ENCODE peak calls at places on chromosomes 5 and 9, in four cellular contexts. G, Z, U and H are unnamed samples.

GRCh38 chr9:32486839-32487562 is 39.0 kb downstream of the RIGI start:
- DNase-seq in G (no peak), U (peak), Z (no peak), H (no peak)

GRCh38 chr5:100694100-100694499 is 158.9 kb downstream of the FAM174A start:
- DNase-seq in G (no peak), U (no peak), Z (no peak), H (no peak)

GRCh38 chr9:106639873-106640568 is 222.9 kb upstream of the ZNF462 start:
- DNase-seq in Z (no peak), U (no peak), G (no peak), H (no peak)

GRCh38 chr9:8867148-8867547 is 1067.6 kb upstream of the DMAC1 start:
- DNase-seq in Z (no peak), U (no peak), G (no peak), H (no peak)

GRCh38 chr9:129626944-129627297 is 958 bp downstream of the NTMT1 start:
- DNase-seq in Z (no peak), G (no peak), U (peak), H (no peak)

GRCh38 chr5:131515348-131515747 is 119.7 kb downstream of the RAPGEF6 start:
- DNase-seq in G (no peak), Z (no peak), U (no peak), H (no peak)

GRCh38 chr9:37675661-37676060 is 24.9 kb downstream of the FRMPD1 start:
- DNase-seq in G (no peak), U (no peak), Z (no peak), H (no peak)

GRCh38 chr5:128155793-128156192 is 72.2 kb downstream of the SLC12A2 start:
- DNase-seq in U (peak), Z (no peak), G (no peak), H (no peak)

GRCh38 chr5:102975457-102976182 is 144.3 kb downstream of the GIN1 start:
- DNase-seq in Z (no peak), U (peak), G (no peak), H (no peak)

GRCh38 chr5:122845253-122846050 is at the start of gene SNX24:
- DNase-seq in Z (peak), U (peak), G (peak), H (peak)

GRCh38 chr9:34163439-34163838 is 15.4 kb upstream of the UBAP1 start:
- DNase-seq in G (no peak), Z (no peak), U (peak), H (no peak)

GRCh38 chr5:74686962-74687751 is 2.1 kb downstream of the HEXB start:
- DNase-seq in U (peak), Z (no peak), G (no peak), H (no peak)

GRCh38 chr5:120631611-120632010 is 167.5 kb downstream of the PRR16 start:
- DNase-seq in U (no peak), Z (no peak), G (peak), H (no peak)

GRCh38 chr5:61802456-61802855 is 470.4 kb downstream of the ZSWIM6 start:
- DNase-seq in G (no peak), Z (no peak), U (no peak), H (peak)

GRCh38 chr5:109191153-109191558 is 218.6 kb downstream of the PJA2 start:
- DNase-seq in U (peak), G (no peak), Z (no peak), H (no peak)

GRCh38 chr5:54289769-54290168 is 20.6 kb downstream of the ARL15 start:
- DNase-seq in G (no peak), U (no peak), Z (no peak), H (no peak)

GRCh38 chr9:34272146-34272545 is 56.9 kb downstream of the KIF24 start:
- DNase-seq in Z (no peak), U (no peak), G (no peak), H (no peak)

GRCh38 chr9:135095470-135096407 is 8.3 kb downstream of the OLFM1 start:
- DNase-seq in G (no peak), U (no peak), Z (no peak), H (no peak)
- H3K27ac ChIP-seq in G (no peak), U (no peak), Z (no peak), H (no peak)

GRCh38 chr5:150121448-150122157 is 34.0 kb downstream of the PDGFRB start:
- DNase-seq in Z (no peak), G (peak), U (no peak), H (no peak)

GRCh38 chr5:150124111-150124557 is 31.5 kb downstream of the PDGFRB start:
- DNase-seq in Z (no peak), U (no peak), G (no peak), H (no peak)

GRCh38 chr5:150122158-150122510 is 33.5 kb downstream of the PDGFRB start:
- DNase-seq in Z (no peak), G (peak), U (peak), H (no peak)

GRCh38 chr5:150124596-150124995 is 31.0 kb downstream of the PDGFRB start:
- DNase-seq in U (no peak), G (no peak), Z (no peak), H (no peak)

DNA sequence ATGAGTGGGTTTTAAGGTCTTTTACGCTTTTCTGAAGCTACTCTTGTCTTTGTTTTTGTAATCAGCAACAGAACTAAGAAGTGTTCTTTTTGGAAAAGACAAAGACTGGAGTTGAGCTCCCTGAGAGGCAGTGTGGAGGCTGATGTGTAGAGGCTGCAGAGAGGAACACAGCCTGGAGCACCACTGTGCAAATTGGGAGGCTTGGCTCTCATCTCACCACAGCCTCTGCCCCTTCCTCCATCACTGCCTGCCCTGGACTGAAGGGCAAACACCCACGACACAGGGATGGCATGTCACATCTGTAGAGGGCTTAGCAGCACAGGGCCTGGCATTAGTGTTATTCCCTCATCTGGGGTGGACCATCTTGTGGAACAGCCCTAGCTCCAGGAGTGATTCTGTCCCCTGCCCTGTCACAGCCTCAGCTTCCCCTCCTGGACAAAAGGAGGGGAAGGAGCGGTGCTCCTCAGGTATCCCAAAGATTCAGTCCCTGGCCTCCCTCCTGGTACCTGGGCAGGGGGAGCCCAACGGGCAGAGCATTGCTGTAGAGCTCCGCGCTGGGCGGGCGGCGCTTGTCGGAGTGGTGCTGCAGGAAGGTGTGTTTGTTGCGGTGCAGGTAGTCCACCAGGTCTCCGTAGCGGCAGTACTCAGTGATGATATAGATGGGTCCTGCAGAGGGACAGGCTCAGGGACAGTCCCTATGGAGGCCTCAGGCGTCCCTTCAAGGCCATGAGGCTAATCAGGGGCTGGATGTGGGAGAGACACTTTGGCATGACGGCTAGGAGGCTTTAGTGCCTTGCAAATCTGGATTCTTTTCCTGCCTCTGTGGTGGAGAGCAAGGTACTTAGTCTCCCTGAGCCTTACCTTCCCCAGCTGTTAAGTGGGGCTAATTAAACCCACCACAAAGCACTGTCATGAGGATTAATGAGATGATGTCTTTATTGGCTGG is 32.8 kb downstream of the PDGFRB start:
- DNase-seq in U (no peak), G (no peak), Z (no peak), H (no peak)
- H3K27ac ChIP-seq in U (no peak), G (no peak), Z (no peak), H (no peak)

DNA sequence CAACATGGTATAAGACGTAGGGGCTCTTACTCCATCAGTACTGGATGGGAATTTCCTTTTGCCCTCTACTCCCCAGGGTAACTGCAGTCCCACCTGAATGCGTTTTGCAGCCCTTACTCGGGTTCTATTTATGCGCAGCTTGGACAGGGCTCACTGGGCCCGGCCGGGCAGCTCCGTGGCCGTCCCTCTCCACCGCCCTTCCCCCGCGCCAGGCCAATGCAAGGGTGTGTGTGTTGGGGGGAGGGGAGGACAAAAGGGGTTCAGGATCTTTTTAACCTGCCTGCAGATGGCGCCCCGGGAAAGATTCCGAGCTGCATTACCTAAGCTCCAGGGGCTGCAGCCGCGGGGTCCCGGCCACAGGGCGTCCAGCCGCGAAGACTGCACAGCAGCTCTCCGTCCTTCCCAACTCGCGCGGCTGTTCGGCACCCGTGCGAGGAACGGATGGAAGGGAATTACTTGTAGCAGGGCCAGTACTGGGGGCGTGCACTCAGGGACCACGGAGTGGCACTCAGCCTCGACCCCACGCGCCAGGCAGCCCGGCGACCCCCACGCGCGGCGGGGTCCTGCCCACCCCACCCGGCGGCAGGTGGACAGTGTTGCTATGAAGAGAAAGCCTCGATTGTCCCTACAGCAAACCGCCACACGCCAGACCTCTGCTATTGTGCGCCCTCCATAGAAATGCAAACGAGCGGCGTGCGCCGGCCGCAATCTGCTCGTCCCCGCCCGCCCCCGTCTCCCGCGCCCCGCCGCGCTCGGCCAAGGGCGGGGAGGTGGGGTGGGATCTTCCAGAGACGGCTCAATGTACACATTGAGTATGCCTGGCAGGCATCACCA is 966 bp upstream of the GADD45G start:
- DNase-seq in G (peak), U (peak), Z (peak), H (peak)
- H3K27ac ChIP-seq in G (peak), U (no peak), Z (no peak), H (no peak)

DNA sequence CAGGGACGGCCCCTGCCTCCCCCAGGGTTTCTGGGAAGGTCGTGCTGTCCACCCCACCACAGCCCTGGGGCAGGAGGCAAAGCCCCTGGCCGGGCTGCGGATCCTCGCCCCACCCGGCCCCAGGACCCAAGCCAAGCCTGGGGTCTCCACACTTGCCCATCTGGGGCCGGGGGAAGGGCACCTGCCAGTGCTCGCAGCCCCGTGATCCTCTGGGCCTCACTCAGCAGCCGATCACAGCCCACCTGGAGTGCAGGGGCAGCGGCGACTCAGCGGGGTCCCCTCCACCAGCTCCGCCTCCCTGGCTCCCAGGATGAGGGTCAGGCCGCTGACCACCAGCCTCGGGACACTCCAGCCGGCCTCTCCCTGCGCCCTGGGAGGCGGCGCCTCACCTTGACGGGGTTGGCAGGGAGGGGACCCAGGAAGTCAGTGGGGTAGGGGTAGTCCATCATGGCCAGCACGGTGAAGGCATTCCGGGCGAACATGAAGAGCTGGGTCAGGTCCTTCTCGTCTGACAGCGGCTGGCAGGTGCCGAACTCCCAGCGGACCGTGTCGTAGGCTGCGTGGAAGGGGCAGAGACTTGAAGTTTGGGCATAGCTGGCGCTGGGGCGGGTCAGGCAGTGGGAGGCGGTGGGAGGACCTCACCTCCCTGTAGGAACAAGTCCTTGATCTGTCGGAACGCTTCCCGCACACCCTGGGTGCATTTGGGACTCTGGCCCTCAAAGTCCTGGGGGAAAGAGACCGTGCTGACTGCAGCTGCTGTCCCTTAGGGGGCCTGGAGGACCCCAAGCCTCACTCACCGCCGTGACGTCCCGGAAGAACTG is 1.8 kb downstream of the DPP7 start:
- DNase-seq in U (no peak), Z (no peak), G (no peak), H (no peak)
- H3K27ac ChIP-seq in U (no peak), Z (no peak), G (no peak), H (no peak)

GRCh38 chr9:114279693-114280092 is 43.2 kb upstream of the ORM1 start:
- DNase-seq in G (no peak), U (no peak), Z (no peak), H (no peak)

GRCh38 chr9:114282507-114282906 is 40.4 kb upstream of the ORM1 start:
- DNase-seq in Z (no peak), G (peak), U (no peak), H (no peak)

GRCh38 chr9:114282104-114282485 is 40.8 kb upstream of the ORM1 start:
- DNase-seq in G (no peak), U (no peak), Z (no peak), H (no peak)

GRCh38 chr9:114281421-114282103 is 41.3 kb upstream of the ORM1 start:
- DNase-seq in Z (no peak), G (peak), U (peak), H (no peak)

GRCh38 chr9:114280636-114281315 is 42.1 kb upstream of the ORM1 start:
- DNase-seq in G (peak), U (no peak), Z (no peak), H (no peak)
- H3K27ac ChIP-seq in G (no peak), U (no peak), Z (no peak), H (no peak)

DNA sequence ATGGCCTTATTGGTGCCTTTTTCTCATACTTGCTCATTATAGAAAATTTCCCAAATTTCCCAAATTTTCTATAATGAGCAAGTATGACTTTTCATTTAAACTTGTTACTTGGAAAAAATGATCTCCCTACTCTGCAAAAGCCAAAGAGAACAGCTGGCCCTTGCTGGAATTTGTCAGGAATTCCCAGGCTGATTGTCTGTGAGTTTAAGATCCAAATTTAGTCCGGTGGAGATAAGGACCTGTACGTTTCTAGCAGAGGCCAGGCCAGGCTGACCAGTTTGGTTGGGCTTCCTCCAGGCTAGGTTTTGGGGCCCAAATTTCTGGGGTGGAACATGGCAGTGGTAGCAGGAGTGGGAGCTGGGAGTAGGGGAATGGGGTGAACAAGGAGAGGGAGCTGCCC is 51.9 kb downstream of the NEURL1B start:
- DNase-seq in G (no peak), U (no peak), Z (no peak), H (no peak)
- H3K27ac ChIP-seq in G (peak), U (no peak), Z (no peak), H (no peak)

DNA sequence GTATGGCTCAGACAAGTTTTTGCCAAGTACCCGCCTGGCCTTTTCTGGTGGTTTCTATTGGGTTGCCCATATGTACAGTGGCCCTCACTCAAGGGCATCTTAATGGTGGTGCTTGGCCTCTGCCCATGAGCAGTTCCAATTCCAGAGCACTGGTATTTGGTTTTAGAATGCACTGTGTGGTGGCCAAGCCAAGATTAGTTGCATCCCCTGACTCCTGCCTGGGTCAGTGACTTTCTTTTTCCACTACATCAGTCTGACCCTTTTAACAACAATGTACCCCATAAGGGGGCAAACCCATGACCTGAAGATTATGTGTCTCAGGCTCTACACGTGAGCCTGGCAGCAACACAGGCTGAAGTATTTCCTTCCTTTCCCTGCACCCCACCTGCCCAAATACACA is 34.2 kb downstream of the NPR3 start:
- DNase-seq in U (no peak), Z (no peak), G (no peak), H (no peak)
- H3K27ac ChIP-seq in U (no peak), Z (no peak), G (no peak), H (no peak)

GRCh38 chr9:19484699-19485098 is 75.9 kb downstream of the ACER2 start:
- DNase-seq in U (no peak), G (no peak), Z (no peak), H (no peak)

GRCh38 chr9:19481971-19482404 is 73.2 kb downstream of the ACER2 start:
- DNase-seq in G (peak), Z (no peak), U (no peak), H (no peak)

GRCh38 chr9:19480345-19480744 is 71.5 kb downstream of the ACER2 start:
- DNase-seq in Z (no peak), U (no peak), G (peak), H (no peak)

GRCh38 chr9:19481471-19481870 is 72.7 kb downstream of the ACER2 start:
- DNase-seq in Z (no peak), U (no peak), G (peak), H (no peak)

DNA sequence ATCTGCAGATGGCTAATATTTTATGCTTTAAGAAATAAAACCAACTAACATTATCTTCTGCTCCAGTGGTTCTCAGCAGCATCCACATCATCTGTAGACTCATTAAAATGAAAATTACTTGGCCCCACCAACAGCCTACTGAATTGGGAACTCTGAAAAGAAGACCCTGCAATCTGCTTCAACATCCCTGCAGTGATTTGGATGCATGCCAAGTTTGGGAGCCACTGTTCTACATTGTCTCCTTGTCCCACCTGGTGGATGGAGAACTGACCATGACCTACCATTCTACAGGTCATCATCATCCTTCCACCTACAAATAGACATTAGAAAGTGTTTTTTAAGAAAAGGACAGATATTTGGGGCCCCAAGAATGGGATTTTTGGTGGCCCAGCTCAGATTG is 71.1 kb downstream of the ACER2 start:
- DNase-seq in U (no peak), Z (no peak), G (peak), H (no peak)
- H3K27ac ChIP-seq in U (no peak), Z (no peak), G (no peak), H (peak)